ENCODE peak calls at places on chromosomes 11 and 22, in five cellular contexts. B, U, R, Q and O are unnamed samples.

GRCh38 chr11:123054301-123055065 is 7.5 kb downstream of the HSPA8 start:
- DNase-seq in B (peak), U (no peak), R (no peak), Q (no peak), O (no peak)

GRCh38 chr11:578276-579035 is 2.2 kb downstream of the PHRF1 start:
- DNase-seq in B (no peak), U (no peak), R (no peak), Q (no peak), O (no peak)

GRCh38 chr22:39292561-39293074 is 26.8 kb downstream of the RPL3 start:
- DNase-seq in B (no peak), U (peak), R (peak), Q (peak), O (no peak)

GRCh38 chr22:26367402-26368245 is 61.4 kb upstream of the ASPHD2 start:
- DNase-seq in B (no peak), U (peak), R (no peak), Q (no peak), O (peak)

GRCh38 chr11:105740164-105740903 is 130.5 kb downstream of the GRIA4 start:
- DNase-seq in B (no peak), U (no peak), R (no peak), Q (no peak), O (no peak)

GRCh38 chr22:40928657-40929056 is 22.5 kb upstream of the RBX1 start:
- DNase-seq in B (no peak), U (no peak), R (no peak), Q (no peak), O (no peak)

GRCh38 chr11:122748968-122749687 is 89.2 kb upstream of the CRTAM start:
- DNase-seq in B (peak), U (no peak), R (peak), Q (no peak), O (no peak)

GRCh38 chr11:35009191-35009940 is 92.9 kb downstream of the PDHX start:
- DNase-seq in B (no peak), U (peak), R (no peak), Q (peak), O (no peak)

GRCh38 chr11:18243783-18244362 is 4.6 kb downstream of the SAA2 start:
- DNase-seq in B (no peak), U (peak), R (peak), Q (no peak), O (no peak)

GRCh38 chr11:1939006-1939626 is 8.0 kb upstream of the MRPL23 start:
- DNase-seq in B (no peak), U (no peak), R (no peak), Q (peak), O (no peak)

GRCh38 chr11:120756931-120757330 is 245.4 kb downstream of the GRIK4 start:
- DNase-seq in B (no peak), U (no peak), R (no peak), Q (no peak), O (no peak)

GRCh38 chr11:77547863-77548551 is 41.7 kb upstream of the AQP11 start:
- DNase-seq in B (peak), U (peak), R (peak), Q (no peak), O (no peak)

GRCh38 chr22:26542831-26543230 is 30.6 kb upstream of the TFIP11 start:
- DNase-seq in B (peak), U (no peak), R (no peak), Q (no peak), O (no peak)

GRCh38 chr11:69311767-69312385 is 17.9 kb downstream of the MYEOV start:
- DNase-seq in B (peak), U (no peak), R (no peak), Q (no peak), O (no peak)

GRCh38 chr11:117424781-117425180 is 97.1 kb downstream of the CEP164 start:
- DNase-seq in B (no peak), U (no peak), R (no peak), Q (no peak), O (no peak)

GRCh38 chr11:17931595-17931994 is 81.3 kb downstream of the SERGEF start:
- DNase-seq in B (no peak), U (no peak), R (no peak), Q (no peak), O (no peak)

GRCh38 chr11:128042290-128042751 is 545.0 kb downstream of the ETS1 start:
- DNase-seq in B (no peak), U (no peak), R (no peak), Q (no peak), O (no peak)

GRCh38 chr11:3080104-3080503 is 22.9 kb upstream of the CARS1 start:
- DNase-seq in B (no peak), U (no peak), R (no peak), Q (no peak), O (no peak)

GRCh38 chr22:35330258-35330861 is 30.7 kb downstream of the TOM1 start:
- DNase-seq in B (peak), U (no peak), R (no peak), Q (peak), O (peak)

GRCh38 chr11:69002101-69002742 is 10.8 kb downstream of the MRGPRF start:
- DNase-seq in B (no peak), U (no peak), R (no peak), Q (no peak), O (no peak)

GRCh38 chr22:42443240-42444059 is 11.2 kb upstream of the NFAM1 start:
- DNase-seq in B (no peak), U (no peak), R (no peak), Q (no peak), O (no peak)

GRCh38 chr22:48551061-48551460 is 1276.6 kb downstream of the BRD1 start:
- DNase-seq in B (no peak), U (no peak), R (no peak), Q (no peak), O (no peak)

GRCh38 chr11:110497204-110497987 is 67.6 kb downstream of the FDX1 start:
- DNase-seq in B (peak), U (no peak), R (no peak), Q (no peak), O (no peak)

GRCh38 chr11:64516226-64516625 is 74.8 kb upstream of the SLC22A12 start:
- DNase-seq in B (no peak), U (no peak), R (no peak), Q (no peak), O (no peak)

GRCh38 chr22:48979482-48979881 is 848.2 kb downstream of the BRD1 start:
- DNase-seq in B (no peak), U (no peak), R (no peak), Q (no peak), O (no peak)

GRCh38 chr11:76598426-76598839 is 72.1 kb downstream of the LRRC32 start:
- DNase-seq in B (no peak), U (no peak), R (no peak), Q (peak), O (no peak)

GRCh38 chr11:8930456-8931175 is 2.1 kb downstream of the C11orf16 start:
- DNase-seq in B (no peak), U (no peak), R (no peak), Q (no peak), O (no peak)

GRCh38 chr11:87604350-87604749 is 566.6 kb downstream of the TMEM135 start:
- DNase-seq in B (no peak), U (no peak), R (no peak), Q (no peak), O (no peak)

GRCh38 chr11:6427516-6427915 is 8.6 kb upstream of the APBB1 start:
- DNase-seq in B (no peak), U (no peak), R (no peak), Q (no peak), O (no peak)

GRCh38 chr11:102560555-102561011 is 30.0 kb upstream of the MMP7 start:
- DNase-seq in B (no peak), U (no peak), R (peak), Q (no peak), O (no peak)

GRCh38 chr11:46249103-46249942 is 28.1 kb upstream of the CREB3L1 start:
- DNase-seq in B (no peak), U (no peak), R (no peak), Q (no peak), O (no peak)

GRCh38 chr11:117931971-117932370 is 2.8 kb upstream of the TMPRSS13 start:
- DNase-seq in B (no peak), U (no peak), R (no peak), Q (no peak), O (no peak)

GRCh38 chr11:93959663-93960062 is 61.5 kb upstream of the HEPHL1 start:
- DNase-seq in B (no peak), U (peak), R (no peak), Q (no peak), O (no peak)

GRCh38 chr22:43270314-43270908 is 72.8 kb downstream of the SCUBE1 start:
- DNase-seq in B (no peak), U (no peak), R (no peak), Q (no peak), O (no peak)